ENCODE peak calls at places on chromosomes 11 and 22, in seven cellular contexts. One of them, this sample, is unnamed.

GRCh38 chr11:121372671-121373429 is 79.3 kb upstream of the SORL1 start:
- DNase-seq in PC-3: no peak
- DNase-seq in fibroblast of lung: no peak
- DNase-seq in GM23248: no peak
- DNase-seq in mesenchymal stem cell: no peak
- DNase-seq in SK-N-SH: no peak
- DNase-seq in hepatocyte: no peak
- DNase-seq in this sample: peak; percentile 90

GRCh38 chr11:116929393-116930090 is 92.1 kb upstream of the APOA1 start:
- DNase-seq in PC-3: no peak
- DNase-seq in fibroblast of lung: peak; percentile 12
- DNase-seq in GM23248: peak; percentile 53
- DNase-seq in mesenchymal stem cell: peak; percentile 25
- DNase-seq in SK-N-SH: no peak
- DNase-seq in hepatocyte: no peak
- DNase-seq in this sample: no peak

GRCh38 chr22:26056455-26056854 is 112.8 kb upstream of the SEZ6L start:
- DNase-seq in PC-3: no peak
- DNase-seq in fibroblast of lung: no peak
- DNase-seq in GM23248: no peak
- DNase-seq in mesenchymal stem cell: no peak
- DNase-seq in SK-N-SH: no peak
- DNase-seq in hepatocyte: no peak
- DNase-seq in this sample: no peak

GRCh38 chr11:106959800-106960199 is 58.5 kb downstream of the GUCY1A2 start:
- DNase-seq in PC-3: no peak
- DNase-seq in fibroblast of lung: peak; percentile 19
- DNase-seq in GM23248: peak; percentile 52
- DNase-seq in mesenchymal stem cell: peak; percentile 74
- DNase-seq in SK-N-SH: no peak
- DNase-seq in hepatocyte: no peak
- DNase-seq in this sample: no peak

GRCh38 chr11:106161775-106162174 is 84.3 kb downstream of the AASDHPPT start:
- DNase-seq in PC-3: no peak
- DNase-seq in fibroblast of lung: no peak
- DNase-seq in GM23248: peak; percentile 9
- DNase-seq in mesenchymal stem cell: no peak
- DNase-seq in SK-N-SH: no peak
- DNase-seq in hepatocyte: no peak
- DNase-seq in this sample: no peak

GRCh38 chr22:29702025-29702930 is 17.5 kb upstream of the CABP7 start:
- DNase-seq in PC-3: peak; percentile 51
- DNase-seq in fibroblast of lung: no peak
- DNase-seq in GM23248: peak; percentile 29
- DNase-seq in mesenchymal stem cell: no peak
- DNase-seq in SK-N-SH: peak; percentile 41
- DNase-seq in hepatocyte: no peak
- DNase-seq in this sample: peak; percentile 4

GRCh38 chr22:27937453-27937852 is 18.4 kb upstream of the PITPNB start:
- DNase-seq in PC-3: peak; percentile 10
- DNase-seq in fibroblast of lung: no peak
- DNase-seq in GM23248: no peak
- DNase-seq in mesenchymal stem cell: no peak
- DNase-seq in SK-N-SH: peak; percentile 36
- DNase-seq in hepatocyte: no peak
- DNase-seq in this sample: no peak

GRCh38 chr11:131885371-131885770 is 515.0 kb downstream of the NTM start:
- DNase-seq in PC-3: no peak
- DNase-seq in fibroblast of lung: no peak
- DNase-seq in GM23248: no peak
- DNase-seq in mesenchymal stem cell: no peak
- DNase-seq in SK-N-SH: no peak
- DNase-seq in hepatocyte: no peak
- DNase-seq in this sample: no peak

GRCh38 chr11:134145715-134146114 is 76.8 kb downstream of the JAM3 start:
- DNase-seq in PC-3: no peak
- DNase-seq in fibroblast of lung: no peak
- DNase-seq in GM23248: no peak
- DNase-seq in mesenchymal stem cell: no peak
- DNase-seq in SK-N-SH: no peak
- DNase-seq in hepatocyte: no peak
- DNase-seq in this sample: no peak

GRCh38 chr11:68424101-68424632 is 36.4 kb upstream of the PPP6R3 start:
- DNase-seq in PC-3: no peak
- DNase-seq in fibroblast of lung: no peak
- DNase-seq in GM23248: no peak
- DNase-seq in mesenchymal stem cell: no peak
- DNase-seq in SK-N-SH: no peak
- DNase-seq in hepatocyte: no peak
- DNase-seq in this sample: no peak
- H3K36me3 ChIP-seq in PC-3: peaks cover 37% of the 10 kb centered on the region
- H3K36me3 ChIP-seq in fibroblast of lung: no peaks in the 10 kb centered on the region
- H3K36me3 ChIP-seq in GM23248: no peaks in the 10 kb centered on the region
- H3K36me3 ChIP-seq in mesenchymal stem cell: peaks cover 60% of the 10 kb centered on the region
- H3K36me3 ChIP-seq in SK-N-SH: peaks cover 12% of the 10 kb centered on the region
- H3K36me3 ChIP-seq in hepatocyte: peaks cover 3% of the 10 kb centered on the region
- H3K36me3 ChIP-seq in this sample: no peaks in the 10 kb centered on the region

GRCh38 chr11:62879554-62879953 is 1.1 kb upstream of the SLC3A2 start:
- DNase-seq in PC-3: no peak
- DNase-seq in fibroblast of lung: peak; percentile 39
- DNase-seq in GM23248: peak; percentile 52
- DNase-seq in mesenchymal stem cell: peak; percentile 12
- DNase-seq in SK-N-SH: no peak
- DNase-seq in hepatocyte: no peak
- DNase-seq in this sample: no peak
- H3K27ac ChIP-seq in PC-3: peak overlapping the region; percentile 93
- H3K27ac ChIP-seq in fibroblast of lung: peak overlapping the region; percentile 100
- H3K27ac ChIP-seq in GM23248: peak overlapping the region; percentile 99
- H3K27ac ChIP-seq in mesenchymal stem cell: peak overlapping the region; percentile 74
- H3K27ac ChIP-seq in SK-N-SH: peak overlapping the region; percentile 94
- H3K27ac ChIP-seq in hepatocyte: peak overlapping the region; percentile 100
- H3K27ac ChIP-seq in this sample: peak overlapping the region; percentile 74

GRCh38 chr11:6228520-6228919 is 5.9 kb downstream of the FHIP1B start:
- DNase-seq in PC-3: no peak
- DNase-seq in fibroblast of lung: no peak
- DNase-seq in GM23248: no peak
- DNase-seq in mesenchymal stem cell: no peak
- DNase-seq in SK-N-SH: no peak
- DNase-seq in hepatocyte: no peak
- DNase-seq in this sample: no peak
- H3K4me2 ChIP-seq in PC-3: no peak overlapping the region
- H3K4me2 ChIP-seq in fibroblast of lung: no peak overlapping the region
- H3K4me2 ChIP-seq in GM23248: no peak overlapping the region
- H3K4me2 ChIP-seq in mesenchymal stem cell: no peak overlapping the region
- H3K4me2 ChIP-seq in SK-N-SH: no peak overlapping the region
- H3K4me2 ChIP-seq in hepatocyte: peak overlapping the region; percentile 72
- H3K4me2 ChIP-seq in this sample: no peak overlapping the region

GRCh38 chr11:72235351-72236057 is 8.5 kb downstream of the PHOX2A start:
- DNase-seq in PC-3: no peak
- DNase-seq in fibroblast of lung: no peak
- DNase-seq in GM23248: no peak
- DNase-seq in mesenchymal stem cell: no peak
- DNase-seq in SK-N-SH: peak; percentile 66
- DNase-seq in hepatocyte: no peak
- DNase-seq in this sample: no peak

GRCh38 chr11:72236083-72236697 is 7.8 kb downstream of the PHOX2A start:
- DNase-seq in PC-3: no peak
- DNase-seq in fibroblast of lung: no peak
- DNase-seq in GM23248: no peak
- DNase-seq in mesenchymal stem cell: peak; percentile 72
- DNase-seq in SK-N-SH: no peak
- DNase-seq in hepatocyte: no peak
- DNase-seq in this sample: no peak

GRCh38 chr11:72237112-72237931 is 6.7 kb downstream of the PHOX2A start:
- DNase-seq in PC-3: no peak
- DNase-seq in fibroblast of lung: no peak
- DNase-seq in GM23248: no peak
- DNase-seq in mesenchymal stem cell: no peak
- DNase-seq in SK-N-SH: peak; percentile 74
- DNase-seq in hepatocyte: peak; percentile 23
- DNase-seq in this sample: no peak

GRCh38 chr11:72238040-72238450 is 5.9 kb downstream of the PHOX2A start:
- DNase-seq in PC-3: peak; percentile 56
- DNase-seq in fibroblast of lung: peak; percentile 68
- DNase-seq in GM23248: peak; percentile 84
- DNase-seq in mesenchymal stem cell: peak; percentile 72
- DNase-seq in SK-N-SH: peak; percentile 87
- DNase-seq in hepatocyte: peak; percentile 82
- DNase-seq in this sample: peak; percentile 72

DNA sequence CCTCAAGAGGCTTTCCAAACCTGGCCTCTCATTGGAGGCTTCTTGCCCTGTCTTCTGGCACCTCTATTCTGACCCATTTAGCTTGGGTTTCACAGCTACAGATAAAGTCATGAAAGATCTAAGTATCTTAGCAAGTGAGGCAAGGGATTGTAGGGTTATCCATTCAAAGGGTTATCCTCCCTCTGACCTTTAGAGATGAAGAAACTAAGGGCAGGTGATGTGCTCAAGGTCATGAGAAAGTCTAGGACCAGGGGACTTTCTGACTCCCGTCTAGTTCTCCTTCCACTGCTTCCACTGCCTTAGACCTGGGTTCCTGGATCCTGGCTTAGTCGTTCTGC is 7.2 kb downstream of the PHOX2A start:
- DNase-seq in PC-3: no peak
- DNase-seq in fibroblast of lung: no peak
- DNase-seq in GM23248: no peak
- DNase-seq in mesenchymal stem cell: no peak
- DNase-seq in SK-N-SH: no peak
- DNase-seq in hepatocyte: no peak
- DNase-seq in this sample: no peak
- H3K36me3 ChIP-seq in PC-3: peaks cover 26% of the 10 kb centered on the region
- H3K36me3 ChIP-seq in fibroblast of lung: peaks cover 36% of the 10 kb centered on the region
- H3K36me3 ChIP-seq in GM23248: peaks cover 12% of the 10 kb centered on the region
- H3K36me3 ChIP-seq in mesenchymal stem cell: peaks cover 66% of the 10 kb centered on the region
- H3K36me3 ChIP-seq in SK-N-SH: peaks cover 25% of the 10 kb centered on the region
- H3K36me3 ChIP-seq in hepatocyte: no peaks in the 10 kb centered on the region
- H3K36me3 ChIP-seq in this sample: peaks cover 67% of the 10 kb centered on the region

GRCh38 chr11:72719551-72719950 is 32.7 kb downstream of the ARAP1 start:
- DNase-seq in PC-3: no peak
- DNase-seq in fibroblast of lung: no peak
- DNase-seq in GM23248: no peak
- DNase-seq in mesenchymal stem cell: no peak
- DNase-seq in SK-N-SH: no peak
- DNase-seq in hepatocyte: no peak
- DNase-seq in this sample: no peak
- H3K27ac ChIP-seq in PC-3: no peak overlapping the region
- H3K27ac ChIP-seq in fibroblast of lung: no peak overlapping the region
- H3K27ac ChIP-seq in GM23248: no peak overlapping the region
- H3K27ac ChIP-seq in mesenchymal stem cell: no peak overlapping the region
- H3K27ac ChIP-seq in SK-N-SH: peak overlapping the region; percentile 66
- H3K27ac ChIP-seq in hepatocyte: no peak overlapping the region
- H3K27ac ChIP-seq in this sample: no peak overlapping the region

This sample was measured in OCI-LY7.